ENCODE peak calls at places on chromosomes 4 and X, in four cellular contexts. One of them, this sample, is unnamed.

GRCh38 chrX:102966701-102967100 is 29.6 kb downstream of the RAB40AL start:
- DNase-seq in H1: no peak
- DNase-seq in AG04449: no peak
- DNase-seq in fibroblast of pulmonary artery: no peak
- DNase-seq in this sample: no peak

GRCh38 chr4:2292679-2293108 is 30.8 kb upstream of the MXD4 start:
- DNase-seq in H1: no peak
- DNase-seq in AG04449: peak
- DNase-seq in fibroblast of pulmonary artery: peak
- DNase-seq in this sample: no peak

GRCh38 chr4:125115476-125115875 is 199.3 kb upstream of the FAT4 start:
- DNase-seq in H1: no peak
- DNase-seq in AG04449: no peak
- DNase-seq in fibroblast of pulmonary artery: peak
- DNase-seq in this sample: no peak

GRCh38 chr4:119149110-119149509 is 13.5 kb downstream of the MYOZ2 start:
- DNase-seq in H1: no peak
- DNase-seq in AG04449: no peak
- DNase-seq in fibroblast of pulmonary artery: peak
- DNase-seq in this sample: no peak

GRCh38 chr4:15457401-15458201 is 12.1 kb upstream of the CC2D2A start:
- DNase-seq in H1: no peak
- DNase-seq in AG04449: no peak
- DNase-seq in fibroblast of pulmonary artery: peak
- DNase-seq in this sample: no peak

GRCh38 chr4:173403051-173403450 is 4.1 kb upstream of the SCRG1 start:
- DNase-seq in H1: no peak
- DNase-seq in AG04449: no peak
- DNase-seq in fibroblast of pulmonary artery: no peak
- DNase-seq in this sample: no peak

GRCh38 chr4:70746179-70746839 is 24.5 kb downstream of the RUFY3 start:
- DNase-seq in H1: no peak
- DNase-seq in AG04449: no peak
- DNase-seq in fibroblast of pulmonary artery: peak
- DNase-seq in this sample: no peak

GRCh38 chr4:22515888-22516541 is at the start of gene ADGRA3:
- DNase-seq in H1: peak
- DNase-seq in AG04449: no peak
- DNase-seq in fibroblast of pulmonary artery: peak
- DNase-seq in this sample: no peak

GRCh38 chr4:2825740-2826139 is 17.9 kb upstream of the ADD1 start:
- DNase-seq in H1: no peak
- DNase-seq in AG04449: no peak
- DNase-seq in fibroblast of pulmonary artery: no peak
- DNase-seq in this sample: no peak

GRCh38 chrX:150358651-150359050 is 4.5 kb upstream of the MAMLD1 start:
- DNase-seq in H1: no peak
- DNase-seq in AG04449: no peak
- DNase-seq in fibroblast of pulmonary artery: no peak
- DNase-seq in this sample: no peak

GRCh38 chr4:173536808-173537429 is 6.9 kb upstream of the HAND2 start:
- DNase-seq in H1: peak
- DNase-seq in AG04449: no peak
- DNase-seq in fibroblast of pulmonary artery: no peak
- DNase-seq in this sample: no peak

GRCh38 chr4:160835789-160836188 is 1328.0 kb downstream of the FSTL5 start:
- DNase-seq in H1: no peak
- DNase-seq in AG04449: no peak
- DNase-seq in fibroblast of pulmonary artery: no peak
- DNase-seq in this sample: peak

GRCh38 chr4:173735585-173735984 is 205.6 kb upstream of the HAND2 start:
- DNase-seq in H1: no peak
- DNase-seq in AG04449: no peak
- DNase-seq in fibroblast of pulmonary artery: no peak
- DNase-seq in this sample: no peak

GRCh38 chr4:23986270-23986669 is 96.4 kb upstream of the PPARGC1A start:
- DNase-seq in H1: no peak
- DNase-seq in AG04449: no peak
- DNase-seq in fibroblast of pulmonary artery: no peak
- DNase-seq in this sample: no peak

GRCh38 chr4:108060164-108060563 is 70.5 kb downstream of the HADH start:
- DNase-seq in H1: no peak
- DNase-seq in AG04449: no peak
- DNase-seq in fibroblast of pulmonary artery: peak
- DNase-seq in this sample: no peak

GRCh38 chr4:83378426-83378825 is 43.8 kb upstream of the HPSE start:
- DNase-seq in H1: no peak
- DNase-seq in AG04449: no peak
- DNase-seq in fibroblast of pulmonary artery: no peak
- DNase-seq in this sample: no peak

GRCh38 chr4:159946983-159947645 is 844.2 kb downstream of the RAPGEF2 start:
- DNase-seq in H1: no peak
- DNase-seq in AG04449: peak
- DNase-seq in fibroblast of pulmonary artery: peak
- DNase-seq in this sample: peak

GRCh38 chr4:140213736-140214135 is 59.8 kb upstream of the MAML3 start:
- DNase-seq in H1: no peak
- DNase-seq in AG04449: no peak
- DNase-seq in fibroblast of pulmonary artery: peak
- DNase-seq in this sample: no peak

GRCh38 chrX:24982306-24982965 is 33.3 kb downstream of the ARX start:
- DNase-seq in H1: no peak
- DNase-seq in AG04449: no peak
- DNase-seq in fibroblast of pulmonary artery: peak
- DNase-seq in this sample: no peak

GRCh38 chr4:100299019-100299418 is 108.8 kb upstream of the DDIT4L start:
- DNase-seq in H1: no peak
- DNase-seq in AG04449: peak
- DNase-seq in fibroblast of pulmonary artery: peak
- DNase-seq in this sample: peak

GRCh38 chrX:13281289-13281688 is 38.6 kb downstream of the ATXN3L start:
- DNase-seq in H1: no peak
- DNase-seq in AG04449: no peak
- DNase-seq in fibroblast of pulmonary artery: no peak
- DNase-seq in this sample: no peak

GRCh38 chr4:2785613-2786012 is 7.3 kb upstream of the SH3BP2 start:
- DNase-seq in H1: no peak
- DNase-seq in AG04449: no peak
- DNase-seq in fibroblast of pulmonary artery: no peak
- DNase-seq in this sample: no peak

GRCh38 chr4:149823770-149824221 is 8.2 kb upstream of the IQCM start:
- DNase-seq in H1: no peak
- DNase-seq in AG04449: peak
- DNase-seq in fibroblast of pulmonary artery: peak
- DNase-seq in this sample: peak

GRCh38 chrX:140764401-140764919 is 54.9 kb downstream of the LINC00632 start:
- DNase-seq in H1: peak
- DNase-seq in AG04449: no peak
- DNase-seq in fibroblast of pulmonary artery: peak
- DNase-seq in this sample: no peak

GRCh38 chr4:26192921-26193894 is 127.6 kb upstream of the RBPJ start:
- DNase-seq in H1: no peak
- DNase-seq in AG04449: no peak
- DNase-seq in fibroblast of pulmonary artery: no peak
- DNase-seq in this sample: no peak
- TF ChIP-seq CTCF in H1: no peak
- TF ChIP-seq CTCF in AG04449: no peak
- TF ChIP-seq CTCF in fibroblast of pulmonary artery: no peak
- TF ChIP-seq CTCF in this sample: no peak

GRCh38 chr4:26055855-26056254 is 141.8 kb downstream of the SMIM20 start:
- DNase-seq in H1: no peak
- DNase-seq in AG04449: no peak
- DNase-seq in fibroblast of pulmonary artery: no peak
- DNase-seq in this sample: no peak
- TF ChIP-seq CTCF in H1: peak
- TF ChIP-seq CTCF in AG04449: no peak
- TF ChIP-seq CTCF in fibroblast of pulmonary artery: no peak
- TF ChIP-seq CTCF in this sample: no peak

GRCh38 chrX:108701633-108702032 is 34.7 kb downstream of the IRS4 start:
- DNase-seq in H1: no peak
- DNase-seq in AG04449: no peak
- DNase-seq in fibroblast of pulmonary artery: no peak
- DNase-seq in this sample: no peak

GRCh38 chrX:108696690-108697089 is 39.7 kb downstream of the IRS4 start:
- DNase-seq in H1: no peak
- DNase-seq in AG04449: no peak
- DNase-seq in fibroblast of pulmonary artery: peak
- DNase-seq in this sample: no peak

GRCh38 chrX:108704839-108705238 is 31.5 kb downstream of the IRS4 start:
- DNase-seq in H1: no peak
- DNase-seq in AG04449: no peak
- DNase-seq in fibroblast of pulmonary artery: no peak
- DNase-seq in this sample: no peak

GRCh38 chrX:108699368-108699767 is 37.0 kb downstream of the IRS4 start:
- DNase-seq in H1: no peak
- DNase-seq in AG04449: no peak
- DNase-seq in fibroblast of pulmonary artery: peak
- DNase-seq in this sample: peak
- TF ChIP-seq CTCF in H1: peak
- TF ChIP-seq CTCF in AG04449: peak
- TF ChIP-seq CTCF in fibroblast of pulmonary artery: peak
- TF ChIP-seq CTCF in this sample: peak

DNA sequence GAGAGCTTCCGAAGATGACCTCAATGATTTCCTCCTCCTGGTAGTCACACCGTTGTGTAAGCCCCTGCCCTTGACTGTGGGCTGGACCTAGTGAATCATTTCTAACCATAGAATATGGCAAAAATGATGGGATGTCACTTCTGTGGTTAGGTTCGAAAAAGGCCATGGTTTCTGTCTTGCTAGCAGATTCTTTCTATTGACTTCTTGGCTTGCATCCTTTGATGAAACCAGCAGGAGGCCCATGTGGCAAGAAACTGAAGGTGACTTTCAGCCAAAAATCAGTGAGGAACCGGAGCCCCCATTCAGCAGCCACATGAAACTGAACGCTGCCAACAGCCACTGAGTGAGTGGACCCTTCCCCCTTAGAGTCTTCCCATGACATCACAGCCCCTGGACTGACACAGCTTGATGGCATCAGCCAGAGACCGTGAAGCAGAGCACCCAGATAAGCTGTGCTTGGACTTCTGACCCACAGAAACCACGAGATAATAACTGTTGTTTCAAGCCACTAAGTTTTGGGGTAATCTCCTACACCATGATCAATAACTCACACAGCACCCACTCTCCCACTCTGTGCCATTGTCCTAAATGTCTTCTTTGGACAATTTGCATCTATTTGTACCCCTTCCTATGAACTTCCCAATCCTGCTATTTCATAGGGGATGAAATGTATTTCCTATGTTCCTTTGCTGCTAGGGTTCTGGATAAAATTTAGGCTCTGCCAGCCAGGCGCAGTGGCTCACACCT is 148.0 kb upstream of the STX18 start:
- DNase-seq in H1: no peak
- DNase-seq in AG04449: no peak
- DNase-seq in fibroblast of pulmonary artery: no peak
- DNase-seq in this sample: no peak
- TF ChIP-seq CTCF in H1: no peak
- TF ChIP-seq CTCF in AG04449: no peak
- TF ChIP-seq CTCF in fibroblast of pulmonary artery: no peak
- TF ChIP-seq CTCF in this sample: no peak

DNA sequence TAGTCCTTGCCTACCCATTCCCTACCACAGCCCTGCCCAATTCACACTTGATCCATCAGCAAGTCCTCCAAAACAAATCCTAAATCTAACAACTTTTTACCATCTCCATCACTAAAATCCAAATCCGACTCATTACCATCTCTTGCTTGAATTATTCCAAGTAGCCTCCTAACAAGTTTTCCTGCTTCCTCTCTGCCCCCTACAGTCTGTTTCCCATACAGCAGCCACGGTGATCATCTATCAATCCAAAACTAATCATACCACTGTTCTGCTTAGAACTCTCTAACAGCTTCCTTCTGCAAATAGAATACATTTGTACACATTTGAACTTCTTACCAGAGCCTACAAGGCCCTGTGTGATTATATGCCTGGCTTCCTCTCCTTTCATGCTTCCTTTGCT is 133.0 kb downstream of the SHROOM4 start:
- DNase-seq in H1: peak
- DNase-seq in AG04449: no peak
- DNase-seq in fibroblast of pulmonary artery: peak
- DNase-seq in this sample: no peak
- TF ChIP-seq CTCF in H1: peak
- TF ChIP-seq CTCF in AG04449: no peak
- TF ChIP-seq CTCF in fibroblast of pulmonary artery: peak
- TF ChIP-seq CTCF in this sample: peak

DNA sequence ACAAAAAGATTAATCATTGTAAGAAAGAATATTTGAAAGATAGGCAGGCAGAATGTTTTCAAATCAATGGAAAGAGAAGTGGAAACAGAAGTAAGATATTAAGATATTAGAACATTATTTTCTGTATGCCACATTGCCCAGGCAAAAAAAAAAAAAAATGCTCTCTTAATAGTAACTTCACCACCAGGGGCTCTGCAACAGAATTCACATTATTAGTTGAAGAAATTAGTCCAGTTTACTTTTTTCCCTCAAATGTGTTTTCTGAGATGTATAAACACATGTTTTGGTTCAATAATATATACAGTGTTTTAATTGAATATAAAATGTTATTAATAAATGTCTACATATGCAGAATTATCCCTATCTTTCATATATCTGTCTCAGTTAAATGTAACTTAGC is 78.0 kb upstream of the ADAD1 start:
- DNase-seq in H1: no peak
- DNase-seq in AG04449: no peak
- DNase-seq in fibroblast of pulmonary artery: no peak
- DNase-seq in this sample: no peak
- TF ChIP-seq CTCF in H1: no peak
- TF ChIP-seq CTCF in AG04449: no peak
- TF ChIP-seq CTCF in fibroblast of pulmonary artery: peak
- TF ChIP-seq CTCF in this sample: peak